ENCODE peak calls at places on chromosome 7, in eight cellular contexts. P, G, O, T, J, A, K and B are unnamed samples.

GRCh38 chr7:28243861-28244260 is 63.3 kb upstream of the JAZF1 start:
- DNase-seq in P (no peak), J (no peak), K (no peak), O (no peak), A (no peak), T (no peak), G (no peak), B (no peak)

GRCh38 chr7:11228515-11228914 is 254.8 kb downstream of the PHF14 start:
- DNase-seq in T (no peak), G (no peak), O (peak; percentile 88), K (peak; percentile 63), A (no peak), J (peak; percentile 85), P (peak; percentile 89), B (no peak)

GRCh38 chr7:138000081-138000701 is 1.7 kb downstream of the CREB3L2 start:
- DNase-seq in G (peak; percentile 83), A (peak; percentile 66), J (peak; percentile 88), K (peak; percentile 23), P (peak; percentile 64), T (peak; percentile 55), O (peak; percentile 80), B (peak; percentile 62)

GRCh38 chr7:144454-144826 is 47.9 kb upstream of the FAM20C start:
- DNase-seq in T (no peak), A (no peak), P (peak; percentile 29), K (no peak), G (no peak), O (no peak), J (peak; percentile 51), B (peak; percentile 63)

GRCh38 chr7:22582860-22583640 is 83.1 kb upstream of the STEAP1B start:
- DNase-seq in O (no peak), P (no peak), J (no peak), G (peak; percentile 72), K (no peak), A (no peak), T (peak; percentile 100), B (no peak)

GRCh38 chr7:116632349-116632748 is 39.6 kb upstream of the MET start:
- DNase-seq in J (no peak), G (no peak), P (no peak), O (no peak), A (no peak), K (no peak), T (no peak), B (no peak)

GRCh38 chr7:70406419-70407189 is 725.3 kb upstream of the GALNT17 start:
- DNase-seq in P (no peak), T (no peak), J (no peak), G (no peak), A (no peak), O (no peak), K (no peak), B (no peak)

GRCh38 chr7:102260856-102261255 is 25.8 kb upstream of the SH2B2 start:
- DNase-seq in A (no peak), T (no peak), G (peak; percentile 71), P (no peak), K (peak; percentile 48), J (no peak), O (no peak), B (no peak)

GRCh38 chr7:128879939-128880746 is 17.5 kb downstream of the ATP6V1F start:
- DNase-seq in J (peak; percentile 76), K (peak; percentile 71), A (peak; percentile 41), T (no peak), G (peak; percentile 94), O (no peak), P (peak; percentile 86), B (peak; percentile 88)

GRCh38 chr7:101882595-101883564 is 65.5 kb downstream of the CUX1 start:
- DNase-seq in G (peak; percentile 80), T (peak; percentile 99), K (peak; percentile 68), O (peak; percentile 96), P (peak; percentile 91), J (peak; percentile 96), A (peak; percentile 99), B (peak; percentile 92)

GRCh38 chr7:139876622-139877283 is 47.7 kb downstream of the TBXAS1 start:
- DNase-seq in P (no peak), J (no peak), A (no peak), G (no peak), T (no peak), K (no peak), O (peak; percentile 50), B (no peak)

GRCh38 chr7:33145174-33145573 is 15.8 kb downstream of the BBS9 start:
- DNase-seq in K (no peak), J (no peak), A (no peak), O (no peak), P (no peak), G (no peak), T (no peak), B (no peak)

GRCh38 chr7:26049081-26049480 is 102.9 kb upstream of the NFE2L3 start:
- DNase-seq in K (no peak), A (no peak), G (no peak), P (no peak), T (no peak), O (no peak), J (no peak), B (no peak)

GRCh38 chr7:128838109-128838779 is 8.0 kb downstream of the FLNC start:
- DNase-seq in A (no peak), P (peak; percentile 59), T (no peak), O (no peak), J (no peak), K (peak; percentile 15), G (no peak), B (peak; percentile 37)

GRCh38 chr7:16084370-16084769 is 337.0 kb downstream of the CRPPA start:
- DNase-seq in P (no peak), A (no peak), T (no peak), O (no peak), G (no peak), J (no peak), K (no peak), B (no peak)

GRCh38 chr7:34031156-34031555 is 125.8 kb downstream of the BMPER start:
- DNase-seq in O (no peak), T (no peak), P (no peak), J (no peak), A (no peak), K (no peak), G (no peak), B (no peak)

GRCh38 chr7:19754521-19755116 is 18.8 kb downstream of the TMEM196 start:
- DNase-seq in G (no peak), P (no peak), O (no peak), J (no peak), K (no peak), T (peak; percentile 48), A (peak; percentile 35), B (no peak)

GRCh38 chr7:152537639-152538038 is 101.8 kb upstream of the KMT2C start:
- DNase-seq in A (no peak), O (no peak), J (no peak), P (no peak), G (no peak), K (no peak), T (no peak), B (no peak)

GRCh38 chr7:80783688-80784327 is 135.0 kb downstream of the SEMA3C start:
- DNase-seq in K (no peak), T (no peak), P (no peak), O (no peak), A (no peak), G (no peak), J (no peak), B (no peak)

GRCh38 chr7:130996205-130996840 is 262.3 kb upstream of the KLF14 start:
- DNase-seq in A (peak; percentile 42), K (no peak), P (no peak), G (no peak), J (no peak), T (no peak), O (no peak), B (no peak)

GRCh38 chr7:75993689-75994387 is 557 bp downstream of the TMEM120A start:
- DNase-seq in J (peak; percentile 98), T (peak; percentile 45), O (peak; percentile 88), K (peak; percentile 79), A (peak; percentile 90), P (peak; percentile 88), G (peak; percentile 92), B (peak; percentile 87)
- H3K27ac ChIP-seq in J (peak overlapping the region; percentile 99), T (no peak overlapping the region), O (peak overlapping the region; percentile 91), K (peak overlapping the region; percentile 97), A (peak overlapping the region; percentile 97), P (peak overlapping the region; percentile 85), G (peak overlapping the region; percentile 73), B (peak overlapping the region; percentile 95)

GRCh38 chr7:21472029-21472428 is 44.1 kb downstream of the SP4 start:
- DNase-seq in O (no peak), J (no peak), T (no peak), K (no peak), P (no peak), G (no peak), A (no peak), B (no peak)

GRCh38 chr7:21469894-21470293 is 42.0 kb downstream of the SP4 start:
- DNase-seq in P (no peak), O (no peak), T (peak; percentile 38), G (no peak), A (no peak), K (no peak), J (no peak), B (no peak)

GRCh38 chr7:21468969-21469368 is 41.1 kb downstream of the SP4 start:
- DNase-seq in P (no peak), J (no peak), G (no peak), O (no peak), T (no peak), A (no peak), K (no peak), B (no peak)
- H3K27me3 ChIP-seq in P (no peaks in the 10 kb centered on the region), J (no peaks in the 10 kb centered on the region), G (no peaks in the 10 kb centered on the region), O (no peaks in the 10 kb centered on the region), T (no peaks in the 10 kb centered on the region), A (no peaks in the 10 kb centered on the region), K (no peaks in the 10 kb centered on the region), B (no peaks in the 10 kb centered on the region)

GRCh38 chr7:149865437-149865836 is 8.3 kb upstream of the ATP6V0E2 start:
- DNase-seq in G (peak; percentile 42), A (no peak), T (no peak), J (no peak), P (no peak), O (no peak), K (no peak), B (no peak)
- H3K4me1 ChIP-seq in G (peaks cover 3% of the 10 kb centered on the region), A (no peaks in the 10 kb centered on the region), T (no peaks in the 10 kb centered on the region), J (no peaks in the 10 kb centered on the region), P (no peaks in the 10 kb centered on the region), O (no peaks in the 10 kb centered on the region), K (peaks cover 9% of the 10 kb centered on the region), B (no peaks in the 10 kb centered on the region)

DNA sequence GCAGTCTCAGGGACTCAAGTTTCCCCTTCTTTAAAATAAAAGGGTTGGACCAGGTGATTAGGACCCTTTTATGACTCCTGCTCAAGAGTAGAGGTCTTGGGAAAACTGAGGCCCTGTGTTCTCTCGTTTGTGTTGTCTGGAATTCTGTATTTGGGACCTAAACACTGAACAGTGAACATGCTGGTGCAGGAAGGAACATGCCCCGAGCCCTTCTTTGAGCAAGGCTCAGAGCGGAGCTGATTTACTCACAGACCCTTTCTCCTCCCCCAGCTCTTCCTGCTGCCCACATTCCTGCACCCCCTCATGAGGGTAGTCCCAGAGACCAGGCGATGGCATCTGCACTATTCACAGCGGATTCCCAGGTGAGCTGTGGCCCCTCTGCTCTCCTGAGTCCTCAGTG is 14.2 kb downstream of the ZKSCAN1 start:
- DNase-seq in A (no peak), G (no peak), T (no peak), O (no peak), K (no peak), P (no peak), J (no peak), B (no peak)
- H3K27ac ChIP-seq in A (no peak overlapping the region), G (no peak overlapping the region), T (no peak overlapping the region), O (no peak overlapping the region), K (no peak overlapping the region), P (no peak overlapping the region), J (no peak overlapping the region), B (no peak overlapping the region)

GRCh38 chr7:43110790-43111362 is 1.6 kb upstream of the HECW1 start:
- DNase-seq in T (no peak), G (no peak), K (no peak), P (no peak), O (no peak), A (no peak), J (no peak), B (no peak)
- H3K27me3 ChIP-seq in T (peaks cover 55% of the 10 kb centered on the region), G (peaks cover 42% of the 10 kb centered on the region), K (peaks cover 11% of the 10 kb centered on the region), P (peaks cover 72% of the 10 kb centered on the region), O (peaks cover 22% of the 10 kb centered on the region), A (peaks cover 1% of the 10 kb centered on the region), J (peaks cover 5% of the 10 kb centered on the region), B (no peaks in the 10 kb centered on the region)